ENCODE peak calls at places on chromosomes 12 and 14, in six cellular contexts. F is K562, U is GM12891, E is GM12878, P is HepG2, K is H1. D is an unnamed sample.

GRCh38 chr12:108468149-108468968 is 46.7 kb upstream of the FICD start:
- DNase-seq in F (peak), U (peak), E (no peak), P (peak), K (no peak), D (no peak)

GRCh38 chr14:72565200-72565599 is 328.7 kb downstream of the DPF3 start:
- DNase-seq in F (no peak), U (no peak), E (no peak), P (no peak), K (no peak), D (no peak)

GRCh38 chr12:3263939-3264699 is 186.9 kb downstream of the TSPAN9 start:
- DNase-seq in F (no peak), U (no peak), E (no peak), P (no peak), K (no peak), D (no peak)

GRCh38 chr12:89160716-89161123 is 191.6 kb downstream of the DUSP6 start:
- DNase-seq in F (no peak), U (no peak), E (no peak), P (no peak), K (no peak), D (no peak)

GRCh38 chr14:22793976-22794375 is 21.3 kb downstream of the SLC7A7 start:
- DNase-seq in F (no peak), U (no peak), E (no peak), P (no peak), K (no peak), D (no peak)

GRCh38 chr12:76636141-76636692 is 76.6 kb upstream of the OSBPL8 start:
- DNase-seq in F (peak), U (no peak), E (no peak), P (no peak), K (no peak), D (no peak)

GRCh38 chr12:103505371-103506236 is 9.8 kb upstream of the C12orf42 start:
- DNase-seq in F (no peak), U (peak), E (peak), P (no peak), K (no peak), D (peak)

GRCh38 chr12:53468286-53468685 is 16.4 kb downstream of the PCBP2 start:
- DNase-seq in F (no peak), U (no peak), E (no peak), P (no peak), K (no peak), D (no peak)

GRCh38 chr12:790253-790563 is 37.8 kb downstream of the WNK1 start:
- DNase-seq in F (no peak), U (no peak), E (no peak), P (no peak), K (no peak), D (no peak)

GRCh38 chr12:110741371-110741770 is 1.3 kb downstream of the PPP1CC start:
- DNase-seq in F (no peak), U (no peak), E (no peak), P (no peak), K (no peak), D (no peak)

GRCh38 chr14:54908230-54908629 is 5.6 kb upstream of the GCH1 start:
- DNase-seq in F (no peak), U (no peak), E (no peak), P (no peak), K (no peak), D (no peak)

GRCh38 chr14:55348766-55349453 is 62.7 kb downstream of the ATG14 start:
- DNase-seq in F (no peak), U (no peak), E (no peak), P (no peak), K (no peak), D (no peak)

GRCh38 chr14:74569826-74570591 is 42.0 kb downstream of the LTBP2 start:
- DNase-seq in F (no peak), U (no peak), E (no peak), P (peak), K (no peak), D (no peak)

GRCh38 chr12:68445836-68446235 is 113.7 kb upstream of the MDM1 start:
- DNase-seq in F (no peak), U (no peak), E (no peak), P (no peak), K (no peak), D (no peak)

GRCh38 chr14:26410189-26410685 is 187.6 kb downstream of the NOVA1 start:
- DNase-seq in F (no peak), U (no peak), E (no peak), P (no peak), K (no peak), D (no peak)

GRCh38 chr14:61598980-61599379 is 96.3 kb upstream of the HIF1A start:
- DNase-seq in F (no peak), U (no peak), E (no peak), P (peak), K (no peak), D (no peak)

GRCh38 chr12:11869901-11870300 is 200.8 kb upstream of the BCL2L14 start:
- DNase-seq in F (no peak), U (no peak), E (no peak), P (no peak), K (no peak), D (no peak)

GRCh38 chr14:36580856-36581831 is 1.3 kb downstream of the NKX2-8 start:
- DNase-seq in F (no peak), U (no peak), E (no peak), P (no peak), K (no peak), D (no peak)

GRCh38 chr14:92135269-92135668 is 13.5 kb downstream of the CPSF2 start:
- DNase-seq in F (no peak), U (no peak), E (no peak), P (peak), K (no peak), D (no peak)

GRCh38 chr12:128178971-128179370 is 88.0 kb upstream of the TMEM132C start:
- DNase-seq in F (no peak), U (no peak), E (no peak), P (no peak), K (no peak), D (no peak)

GRCh38 chr12:95083471-95083870 is 10.1 kb upstream of the NR2C1 start:
- DNase-seq in F (no peak), U (no peak), E (no peak), P (no peak), K (no peak), D (no peak)

GRCh38 chr12:59087077-59087673 is 166.9 kb upstream of the LRIG3 start:
- DNase-seq in F (no peak), U (no peak), E (no peak), P (no peak), K (no peak), D (no peak)

GRCh38 chr12:120865094-120865493 is 39.1 kb downstream of the SPPL3 start:
- DNase-seq in F (no peak), U (no peak), E (no peak), P (no peak), K (no peak), D (no peak)

GRCh38 chr14:95510804-95511203 is 5.6 kb downstream of the SYNE3 start:
- DNase-seq in F (no peak), U (no peak), E (no peak), P (no peak), K (no peak), D (no peak)

GRCh38 chr12:58640314-58640713 is 280.0 kb downstream of the LRIG3 start:
- DNase-seq in F (no peak), U (no peak), E (no peak), P (no peak), K (no peak), D (no peak)

GRCh38 chr12:6230321-6231110 is 30.3 kb downstream of the CD9 start:
- DNase-seq in F (no peak), U (peak), E (peak), P (peak), K (no peak), D (peak)

GRCh38 chr14:105041841-105042765 is 21.2 kb upstream of the CDCA4 start:
- DNase-seq in F (peak), U (no peak), E (no peak), P (no peak), K (no peak), D (no peak)

GRCh38 chr12:3295648-3296408 is 195.2 kb upstream of the PRMT8 start:
- DNase-seq in F (no peak), U (no peak), E (no peak), P (no peak), K (no peak), D (no peak)

GRCh38 chr12:117047810-117048584 is 51.2 kb downstream of the TESC start:
- DNase-seq in F (no peak), U (no peak), E (no peak), P (peak), K (no peak), D (no peak)

GRCh38 chr12:50986961-50987737 is 34.8 kb downstream of the HIGD1C start:
- DNase-seq in F (peak), U (no peak), E (no peak), P (peak), K (no peak), D (no peak)

GRCh38 chr14:50001146-50001998 is 108.5 kb downstream of the ARF6 start:
- DNase-seq in F (peak), U (peak), E (no peak), P (peak), K (no peak), D (peak)

GRCh38 chr12:15350643-15351042 is 28.3 kb downstream of the PTPRO start:
- DNase-seq in F (no peak), U (no peak), E (no peak), P (no peak), K (no peak), D (no peak)
- TF ChIP-seq POLR2A in F (no peak), U (no peak), E (no peak), P (no peak), K (no peak), D (no peak)

GRCh38 chr14:68626386-68626785 is 166.5 kb downstream of the ZFP36L1 start:
- DNase-seq in F (no peak), U (no peak), E (no peak), P (no peak), K (no peak), D (no peak)

GRCh38 chr14:68625366-68626090 is 167.3 kb downstream of the ZFP36L1 start:
- DNase-seq in F (no peak), U (no peak), E (no peak), P (no peak), K (no peak), D (no peak)

GRCh38 chr14:68628605-68629310 is 164.1 kb downstream of the ZFP36L1 start:
- DNase-seq in F (no peak), U (no peak), E (no peak), P (peak), K (no peak), D (no peak)

GRCh38 chr14:68627868-68628604 is 164.8 kb downstream of the ZFP36L1 start:
- DNase-seq in F (no peak), U (peak), E (no peak), P (no peak), K (peak), D (no peak)

GRCh38 chr14:68627050-68627867 is 165.6 kb downstream of the ZFP36L1 start:
- DNase-seq in F (no peak), U (no peak), E (no peak), P (peak), K (no peak), D (no peak)
- TF ChIP-seq POLR2AphosphoS5 in F (no peak), U (no peak), E (no peak), P (no peak), K (no peak), D (no peak)

GRCh38 chr12:126358806-126359205 is 1293.6 kb downstream of the AACS start:
- DNase-seq in F (no peak), U (no peak), E (no peak), P (no peak), K (no peak), D (no peak)

GRCh38 chr12:126354633-126355032 is 1289.4 kb downstream of the AACS start:
- DNase-seq in F (no peak), U (no peak), E (no peak), P (no peak), K (no peak), D (no peak)

GRCh38 chr12:126353604-126354003 is 1288.4 kb downstream of the AACS start:
- DNase-seq in F (no peak), U (no peak), E (no peak), P (no peak), K (no peak), D (no peak)

GRCh38 chr12:126349383-126349782 is 1284.1 kb downstream of the AACS start:
- DNase-seq in F (no peak), U (no peak), E (no peak), P (no peak), K (no peak), D (no peak)

GRCh38 chr12:126355346-126355745 is 1290.1 kb downstream of the AACS start:
- DNase-seq in F (no peak), U (no peak), E (no peak), P (no peak), K (no peak), D (no peak)
- TF ChIP-seq TAF1 in F (no peak), U (no peak), E (no peak), P (no peak), K (no peak), D (no peak)

DNA sequence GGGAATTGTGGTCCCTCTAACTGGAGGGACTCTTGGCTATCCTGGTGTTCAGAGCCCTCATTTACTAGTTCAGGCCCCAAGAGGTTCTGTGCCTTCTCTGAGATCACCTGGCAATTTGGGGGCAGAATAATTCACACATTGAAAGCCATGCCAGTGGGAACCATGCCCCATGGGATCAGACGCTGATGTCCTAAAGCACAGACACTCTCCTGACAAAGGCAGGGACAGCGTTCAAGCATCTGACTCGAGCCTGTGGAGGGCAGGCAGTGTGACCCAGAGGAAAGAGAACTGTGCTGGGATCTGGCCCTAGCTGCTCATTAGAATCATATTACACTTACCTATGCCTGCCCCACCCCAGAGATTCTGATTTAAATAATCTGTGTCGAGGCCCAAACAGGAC is 2.4 kb upstream of the ASB2 start:
- DNase-seq in F (no peak), U (no peak), E (no peak), P (no peak), K (no peak), D (no peak)
- TF ChIP-seq POLR2A in F (no peak), U (no peak), E (no peak), P (no peak), K (no peak), D (no peak)

GRCh38 chr14:102407258-102407657 is 44.5 kb downstream of the TECPR2 start:
- DNase-seq in F (no peak), U (no peak), E (no peak), P (no peak), K (no peak), D (no peak)

GRCh38 chr14:102403028-102403427 is 40.3 kb downstream of the TECPR2 start:
- DNase-seq in F (no peak), U (no peak), E (no peak), P (no peak), K (no peak), D (no peak)

DNA sequence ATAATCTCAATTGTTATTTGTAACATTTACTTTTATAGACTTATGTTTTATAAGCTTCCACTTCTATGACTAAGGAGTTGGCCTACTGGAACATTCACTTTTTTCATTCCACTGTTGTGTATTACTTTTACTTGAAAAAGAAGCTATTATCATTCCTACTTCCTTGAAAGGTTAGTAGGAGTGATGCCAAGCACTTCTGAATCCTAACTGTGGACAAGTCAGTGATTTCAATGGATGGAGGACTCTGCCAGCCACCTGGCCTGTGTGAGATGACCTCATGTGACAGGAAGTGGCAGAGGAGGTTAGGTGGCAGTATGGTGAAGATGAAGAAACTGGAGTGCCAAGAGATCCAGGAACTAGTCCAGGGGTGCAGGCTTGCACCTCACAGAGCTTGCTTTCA is 46.0 kb downstream of the TECPR2 start:
- DNase-seq in F (no peak), U (no peak), E (no peak), P (no peak), K (no peak), D (no peak)
- TF ChIP-seq POLR2AphosphoS5 in F (no peak), U (no peak), E (no peak), P (no peak), K (no peak), D (no peak)

D was measured in GM12892.